ENCODE peak calls at places on chromosome 20, in ten cellular contexts. J, M, O, G, W, U, H, N, K and I are unnamed samples.

GRCh38 chr20:24937579-24937978 is 11.5 kb upstream of the CST7 start:
- DNase-seq in J (no peak), M (no peak), O (no peak), G (no peak), W (no peak), U (no peak), H (peak), N (no peak), K (no peak), I (peak)

GRCh38 chr20:61352381-61353260 is 100.6 kb downstream of the CDH4 start:
- DNase-seq in J (no peak), M (no peak), O (no peak), G (no peak), W (no peak), U (no peak), H (no peak), N (no peak), K (no peak), I (no peak)

GRCh38 chr20:36352843-36353553 is 46.9 kb downstream of the DLGAP4 start:
- DNase-seq in J (no peak), M (no peak), O (no peak), G (no peak), W (no peak), U (peak), H (no peak), N (no peak), K (no peak), I (no peak)

GRCh38 chr20:21820688-21821087 is 115.2 kb downstream of the PAX1 start:
- DNase-seq in J (no peak), M (no peak), O (no peak), G (no peak), W (no peak), U (no peak), H (no peak), N (no peak), K (no peak), I (no peak)

GRCh38 chr20:47688385-47689381 is 96.6 kb downstream of the SULF2 start:
- DNase-seq in J (peak), M (no peak), O (no peak), G (no peak), W (no peak), U (no peak), H (no peak), N (no peak), K (no peak), I (no peak)

GRCh38 chr20:60453847-60454246 is 495.6 kb downstream of the CDH26 start:
- DNase-seq in J (no peak), M (no peak), O (no peak), G (no peak), W (no peak), U (no peak), H (no peak), N (no peak), K (no peak), I (no peak)

GRCh38 chr20:14792915-14793314 is 455.5 kb upstream of the FLRT3 start:
- DNase-seq in J (no peak), M (no peak), O (no peak), G (no peak), W (no peak), U (no peak), H (no peak), N (no peak), K (no peak), I (no peak)

GRCh38 chr20:44646023-44646640 is 5.4 kb downstream of the ADA start:
- DNase-seq in J (peak), M (no peak), O (no peak), G (no peak), W (no peak), U (no peak), H (no peak), N (peak), K (no peak), I (no peak)

GRCh38 chr20:30594112-30594511 is 663.4 kb upstream of the DEFB115 start:
- DNase-seq in J (no peak), M (no peak), O (no peak), G (no peak), W (no peak), U (no peak), H (no peak), N (no peak), K (no peak), I (no peak)

GRCh38 chr20:43987531-43987930 is 72.9 kb downstream of the TOX2 start:
- DNase-seq in J (no peak), M (no peak), O (no peak), G (no peak), W (no peak), U (no peak), H (no peak), N (no peak), K (no peak), I (no peak)

GRCh38 chr20:17365831-17366230 is 139.0 kb downstream of the PCSK2 start:
- DNase-seq in J (no peak), M (no peak), O (no peak), G (no peak), W (no peak), U (no peak), H (no peak), N (no peak), K (no peak), I (no peak)

GRCh38 chr20:57047281-57048026 is 219.0 kb downstream of the BMP7 start:
- DNase-seq in J (no peak), M (no peak), O (no peak), G (no peak), W (peak), U (no peak), H (peak), N (no peak), K (peak), I (no peak)
- H3K4me3 ChIP-seq in J (no peak), M (no peak), O (no peak), G (no peak), W (no peak), U (no peak), H (no peak), N (no peak), K (peak), I (no peak)

DNA sequence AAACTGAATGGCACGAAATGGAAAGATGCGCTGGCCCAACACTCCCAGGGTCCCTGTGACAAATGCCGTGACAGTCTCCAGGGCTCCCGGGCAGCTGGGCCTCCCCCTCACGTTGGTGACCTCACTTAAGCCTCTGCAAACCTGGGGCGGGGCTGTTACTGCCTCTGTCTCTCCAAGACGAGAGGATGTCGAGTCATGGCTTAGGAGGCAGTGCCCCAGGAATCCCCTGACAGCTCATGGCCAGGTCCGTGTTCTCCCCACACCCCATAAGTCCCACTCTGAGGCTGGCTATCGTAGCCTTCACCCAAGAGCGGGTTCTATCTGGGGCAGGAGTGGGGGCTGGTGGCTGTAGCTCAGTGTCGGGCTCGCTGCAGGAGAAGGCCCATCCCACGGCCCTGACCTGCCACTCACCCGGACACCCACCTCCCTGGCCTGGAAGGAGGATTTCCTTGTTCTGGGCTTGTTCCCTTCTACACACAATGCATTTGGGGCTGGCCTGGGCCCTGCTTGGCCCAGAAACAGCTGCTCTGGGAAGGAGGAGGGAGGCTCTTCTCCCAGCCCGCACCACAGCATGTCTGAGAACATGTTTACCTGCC is 5.6 kb upstream of the RPS21 start:
- DNase-seq in J (peak), M (peak), O (no peak), G (no peak), W (peak), U (peak), H (no peak), N (no peak), K (no peak), I (no peak)
- H3K4me3 ChIP-seq in J (no peak), M (no peak), O (no peak), G (no peak), W (no peak), U (no peak), H (no peak), N (no peak), K (no peak), I (no peak)

DNA sequence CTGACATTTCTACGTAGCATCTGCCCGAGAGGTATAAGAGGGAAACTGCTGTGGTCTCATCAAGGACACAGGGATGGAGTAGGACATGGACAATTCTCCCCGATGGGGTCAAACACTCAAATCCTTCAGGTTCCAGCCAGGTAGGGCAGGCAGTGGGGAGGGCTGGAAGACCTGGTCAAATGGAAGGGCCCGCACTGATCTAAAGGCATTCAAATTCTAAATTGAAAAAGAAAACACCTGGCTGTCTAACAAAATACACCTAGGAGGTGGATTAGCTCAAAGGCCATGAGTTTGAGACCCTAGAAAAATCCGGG is 8.2 kb downstream of the DUSP15 start:
- DNase-seq in J (no peak), M (no peak), O (no peak), G (no peak), W (no peak), U (no peak), H (no peak), N (no peak), K (no peak), I (no peak)
- H3K4me3 ChIP-seq in J (no peak), M (no peak), O (no peak), G (no peak), W (no peak), U (no peak), H (no peak), N (peak), K (peak), I (peak)

GRCh38 chr20:63653041-63653973 is at the start of gene STMN3:
- DNase-seq in J (peak), M (peak), O (peak), G (peak), W (peak), U (peak), H (peak), N (peak), K (peak), I (peak)
- H3K4me3 ChIP-seq in J (peak), M (peak), O (peak), G (peak), W (peak), U (no peak), H (peak), N (peak), K (peak), I (peak)

GRCh38 chr20:42063176-42063575 is 445.0 kb upstream of the CHD6 start:
- DNase-seq in J (no peak), M (no peak), O (no peak), G (no peak), W (no peak), U (no peak), H (no peak), N (no peak), K (no peak), I (no peak)
- H3K4me3 ChIP-seq in J (no peak), M (no peak), O (no peak), G (no peak), W (no peak), U (no peak), H (no peak), N (no peak), K (no peak), I (no peak)

GRCh38 chr20:50462093-50462685 is 48.0 kb upstream of the PTPN1 start:
- DNase-seq in J (peak), M (no peak), O (no peak), G (no peak), W (no peak), U (no peak), H (no peak), N (no peak), K (no peak), I (no peak)

GRCh38 chr20:50464026-50464724 is 46.0 kb upstream of the PTPN1 start:
- DNase-seq in J (peak), M (peak), O (no peak), G (peak), W (peak), U (peak), H (peak), N (peak), K (peak), I (peak)

GRCh38 chr20:50468378-50468798 is 41.8 kb upstream of the PTPN1 start:
- DNase-seq in J (no peak), M (no peak), O (no peak), G (no peak), W (no peak), U (no peak), H (no peak), N (no peak), K (no peak), I (no peak)

GRCh38 chr20:50467618-50468373 is 42.4 kb upstream of the PTPN1 start:
- DNase-seq in J (peak), M (peak), O (no peak), G (no peak), W (no peak), U (peak), H (no peak), N (peak), K (no peak), I (peak)

DNA sequence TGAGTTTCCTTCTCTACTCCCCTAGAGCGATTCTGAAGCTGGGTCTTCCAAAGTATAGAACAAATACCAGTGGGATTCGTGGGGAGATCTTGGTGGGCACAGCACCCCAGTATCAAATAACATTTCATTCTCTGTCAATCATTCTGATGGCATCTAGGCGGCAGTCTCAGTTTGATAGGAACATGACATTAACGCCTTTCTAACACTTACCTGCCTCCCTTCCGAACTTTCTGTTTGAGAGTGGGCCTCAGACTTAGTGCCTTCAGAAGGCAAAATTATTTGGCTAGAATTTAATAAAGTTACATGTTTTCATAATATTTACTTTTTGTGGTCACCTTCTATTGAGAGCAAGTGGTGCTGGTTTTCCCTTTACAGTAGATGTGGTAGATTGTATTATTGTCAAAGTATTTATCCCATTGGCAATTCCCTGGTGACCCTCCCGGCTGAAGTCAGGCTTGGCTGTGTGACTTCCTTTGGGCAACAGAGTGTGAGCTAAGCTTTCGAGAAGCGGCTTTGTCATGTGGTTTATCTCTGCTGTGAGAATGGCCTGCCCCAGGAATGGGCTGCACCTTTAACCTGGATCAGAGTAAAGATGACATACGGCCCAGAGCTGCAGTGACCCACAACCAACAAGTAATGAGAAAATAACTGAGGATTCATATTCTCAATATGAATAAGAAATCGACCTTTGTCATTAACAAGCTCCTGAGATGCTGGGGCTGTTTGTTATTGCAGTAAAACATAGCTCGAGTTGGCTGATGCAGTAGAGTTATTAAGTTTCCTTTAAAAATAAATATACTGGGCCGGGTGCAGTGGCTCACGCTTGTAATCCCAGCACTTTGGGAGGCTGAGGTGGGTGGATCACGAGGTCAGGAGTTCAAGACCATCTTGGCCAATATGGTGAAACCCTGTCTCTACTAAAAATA is 45.2 kb upstream of the PTPN1 start:
- DNase-seq in J (peak), M (no peak), O (no peak), G (no peak), W (no peak), U (no peak), H (no peak), N (no peak), K (no peak), I (no peak)
- H3K4me3 ChIP-seq in J (no peak), M (peak), O (no peak), G (no peak), W (no peak), U (no peak), H (no peak), N (peak), K (no peak), I (no peak)

GRCh38 chr20:38447251-38447661 is 12.1 kb upstream of the SNHG17 start:
- DNase-seq in J (no peak), M (no peak), O (no peak), G (no peak), W (no peak), U (no peak), H (no peak), N (no peak), K (no peak), I (no peak)

GRCh38 chr20:38449046-38449445 is 13.9 kb upstream of the SNHG17 start:
- DNase-seq in J (no peak), M (no peak), O (no peak), G (no peak), W (no peak), U (no peak), H (no peak), N (no peak), K (no peak), I (no peak)

GRCh38 chr20:38446441-38447209 is 11.5 kb upstream of the SNHG17 start:
- DNase-seq in J (peak), M (peak), O (peak), G (peak), W (peak), U (peak), H (peak), N (peak), K (peak), I (peak)

GRCh38 chr20:38445901-38446425 is 10.8 kb upstream of the SNHG17 start:
- DNase-seq in J (no peak), M (no peak), O (no peak), G (no peak), W (no peak), U (no peak), H (no peak), N (no peak), K (no peak), I (no peak)

DNA sequence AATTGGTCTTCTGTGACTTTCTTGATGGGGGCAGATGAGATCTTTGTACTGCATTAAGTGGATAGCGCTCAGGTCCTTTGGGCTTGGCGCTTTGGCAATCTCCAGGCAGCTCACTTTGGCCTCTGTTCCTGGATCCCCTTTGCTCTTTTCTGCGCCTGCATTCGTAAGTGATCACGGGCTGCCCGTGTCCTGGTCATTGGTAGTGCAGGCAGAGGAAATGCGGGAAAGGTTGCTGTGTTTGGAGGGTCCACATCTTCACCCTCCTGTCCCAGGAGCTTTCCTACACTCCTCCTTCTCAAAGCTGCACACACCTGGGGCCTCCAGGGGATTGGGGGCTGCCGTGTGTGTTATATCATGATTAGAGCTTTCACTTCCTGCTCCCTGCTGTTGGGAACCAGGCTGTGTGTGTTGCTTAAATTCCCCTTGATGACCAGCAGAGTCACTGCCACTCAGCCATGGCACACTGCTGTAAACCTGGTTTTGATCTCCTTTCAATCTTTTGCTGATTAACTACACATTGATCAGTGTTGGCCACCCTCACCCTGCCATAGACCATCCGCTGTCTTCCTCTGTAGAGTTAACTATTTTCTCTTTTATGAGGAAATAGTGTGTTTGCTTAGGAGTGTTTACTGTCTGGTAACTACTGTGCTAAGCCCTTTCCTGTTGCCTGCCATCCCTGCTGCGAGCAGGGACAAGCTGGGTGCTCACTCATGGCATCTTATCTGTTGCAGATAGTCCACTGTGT is 13.0 kb upstream of the SNHG17 start:
- DNase-seq in J (no peak), M (no peak), O (no peak), G (no peak), W (no peak), U (no peak), H (no peak), N (no peak), K (no peak), I (no peak)
- H3K4me3 ChIP-seq in J (no peak), M (peak), O (no peak), G (no peak), W (peak), U (no peak), H (no peak), N (no peak), K (no peak), I (no peak)

GRCh38 chr20:63828545-63828944 is 2.5 kb downstream of the ZBTB46 start:
- DNase-seq in J (no peak), M (no peak), O (no peak), G (no peak), W (no peak), U (no peak), H (no peak), N (no peak), K (no peak), I (no peak)
- H3K4me3 ChIP-seq in J (no peak), M (no peak), O (no peak), G (no peak), W (no peak), U (no peak), H (no peak), N (peak), K (peak), I (no peak)

DNA sequence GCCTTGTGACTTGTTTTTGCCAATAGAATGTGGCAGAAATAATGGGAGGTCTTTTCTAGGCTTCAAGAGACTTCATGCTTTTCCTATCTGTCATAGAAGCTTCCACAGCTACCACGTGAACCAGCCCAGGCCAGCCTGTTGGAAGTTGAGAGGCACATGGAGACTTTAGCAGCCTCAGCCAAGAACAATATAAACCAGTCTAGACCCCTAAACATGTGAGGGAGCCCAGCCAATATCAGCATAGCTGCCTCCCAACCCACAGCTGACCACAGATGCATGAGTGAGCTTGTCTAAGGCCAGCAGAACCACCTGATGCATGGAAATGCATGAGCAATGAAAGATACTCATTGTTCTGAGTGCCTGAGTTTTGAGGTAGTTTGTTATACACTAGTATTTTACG is 540.7 kb upstream of the BTBD3 start:
- DNase-seq in J (peak), M (no peak), O (no peak), G (no peak), W (no peak), U (peak), H (no peak), N (no peak), K (no peak), I (no peak)
- H3K4me3 ChIP-seq in J (no peak), M (no peak), O (no peak), G (no peak), W (no peak), U (no peak), H (no peak), N (no peak), K (no peak), I (no peak)